ENCODE peak calls at places on chromosomes 12 and 14, in ten cellular contexts. Z is ELF-1; M is stimulated activated CD8-positive, alpha-beta memory T cell treated with anti-CD3 and anti-CD28 coated beads, Interleukin-12 subunit alpha, Interleukin-12 subunit beta, amount 100 ng/mL, for 1 hour; B is KG1; K is glutamatergic neuron; E is T-cell; R is activated CD4-positive, alpha-beta T cell treated with anti-CD3 and anti-CD28 coated beads for 48 hours; U is activated T-helper 1 cell treated with anti-CD3 and anti-CD28 coated beads, Interleukin-12 subunit alpha, Interleukin-12 subunit beta, Interleukin-2, Interleukin-4 antibody, amounts not matched to agents 30 ng/mL and 10 ng/mL and 1 ng/mL, durations not matched to agents 14 hours and 24 hours and 36 hours; C is anterior cingulate cortex; N is AG04449. F is an unnamed sample.

GRCh38 chr14:24273422-24273998 is 2.1 kb upstream of the RABGGTA start:
- DNase-seq in U (no peak), C (no peak), B (no peak), Z (no peak), R (no peak), K (no peak), M (no peak), E (no peak), N (no peak), F (no peak)

GRCh38 chr12:106274575-106275081 is 26.8 kb upstream of the CKAP4 start:
- DNase-seq in C (no peak), U (no peak), B (no peak), Z (no peak), K (no peak), M (no peak), E (no peak), N (no peak), R (no peak), F (no peak)

GRCh38 chr12:122021193-122021821 is 377 bp upstream of the BCL7A start:
- DNase-seq in C (no peak), Z (peak; percentile 50), E (no peak), R (peak; percentile 29), B (peak; percentile 19), M (no peak), N (no peak), U (no peak), K (peak; percentile 59), F (no peak)

GRCh38 chr12:107320031-107320928 is 226.9 kb upstream of the CRY1 start:
- DNase-seq in K (peak; percentile 31), C (no peak), N (no peak), B (no peak), E (peak; percentile 85), U (peak; percentile 83), Z (peak; percentile 78), M (peak; percentile 60), R (peak; percentile 90), F (peak; percentile 71)

GRCh38 chr12:10069099-10069498 is 29.7 kb downstream of the CLEC1A start:
- DNase-seq in C (no peak), M (no peak), B (peak; percentile 61), E (no peak), R (no peak), Z (no peak), U (no peak), N (peak; percentile 7), K (no peak), F (no peak)

GRCh38 chr14:91380610-91381371 is 36.8 kb downstream of the CCDC88C start:
- DNase-seq in U (no peak), K (no peak), N (no peak), Z (no peak), B (no peak), M (no peak), E (no peak), R (no peak), C (no peak), F (no peak)

GRCh38 chr12:3004655-3005565 is 45.7 kb downstream of the TEAD4 start:
- DNase-seq in R (no peak), C (no peak), U (no peak), K (peak; percentile 66), Z (no peak), B (no peak), E (no peak), N (no peak), M (no peak), F (no peak)

GRCh38 chr14:68794856-68795601 is 2.2 kb upstream of the ZFP36L1 start:
- DNase-seq in B (no peak), M (no peak), C (no peak), E (no peak), U (no peak), Z (peak; percentile 70), K (peak; percentile 11), N (peak; percentile 90), R (peak; percentile 73), F (no peak)

GRCh38 chr12:9124346-9125031 is 8.8 kb upstream of the A2M start:
- DNase-seq in U (no peak), K (no peak), M (no peak), C (no peak), R (no peak), E (no peak), N (no peak), B (no peak), Z (no peak), F (no peak)

F was measured in effector CD4-positive, alpha-beta T cell.